ENCODE peak calls at places on chromosomes 5 and 9, in ten cellular contexts. I is GM20000, K is cardiac fibroblast, D is AG09319, S is body of pancreas, L is WTC11, M is cardiac muscle cell, C is H9, V is IMR-90, R is BJ. P is an unnamed sample.
A peak's percentile ranks its signal among the peaks of the same experiment; 100 is the strongest.

GRCh38 chr5:126189862-126190261 is 233.3 kb upstream of the GRAMD2B start:
- DNase-seq in L (no peak), K (no peak), I (no peak), M (no peak), D (no peak), S (no peak), V (no peak), R (no peak), C (peak; percentile 41), P (no peak)

GRCh38 chr5:168843998-168844374 is 264.8 kb upstream of the PANK3 start:
- DNase-seq in K (no peak), D (no peak), V (no peak), R (no peak), C (no peak), L (no peak), M (no peak), S (no peak), I (no peak), P (no peak)

GRCh38 chr5:168023190-168023589 is 268.3 kb upstream of the WWC1 start:
- DNase-seq in C (no peak), S (no peak), I (no peak), M (no peak), L (no peak), K (no peak), R (no peak), D (no peak), V (no peak), P (no peak)

GRCh38 chr5:37847978-37848425 is 8.2 kb upstream of the GDNF start:
- DNase-seq in C (peak; percentile 55), R (no peak), K (peak; percentile 89), M (peak; percentile 39), I (no peak), V (peak; percentile 77), L (no peak), S (no peak), D (no peak), P (peak; percentile 92)

GRCh38 chr5:68242743-68243142 is 27.2 kb downstream of the PIK3R1 start:
- DNase-seq in R (no peak), M (no peak), V (peak; percentile 65), S (no peak), L (no peak), K (peak; percentile 82), C (no peak), I (no peak), D (peak; percentile 56), P (peak; percentile 83)

GRCh38 chr5:141882594-141883183 is 4.5 kb upstream of the PCDH1 start:
- DNase-seq in R (no peak), C (peak; percentile 61), V (no peak), L (peak; percentile 30), K (no peak), S (peak; percentile 32), I (no peak), D (no peak), M (no peak), P (no peak)

GRCh38 chr9:93008457-93008856 is 50.0 kb upstream of the SUSD3 start:
- DNase-seq in S (no peak), L (no peak), V (no peak), I (no peak), K (no peak), D (no peak), R (no peak), C (no peak), M (no peak), P (no peak)

GRCh38 chr5:76408104-76408644 is 5.1 kb downstream of the IQGAP2 start:
- DNase-seq in M (no peak), D (no peak), S (no peak), K (no peak), L (no peak), I (no peak), R (no peak), C (no peak), V (no peak), P (no peak)

GRCh38 chr9:83062011-83062652 is 810 bp downstream of the RASEF start:
- DNase-seq in I (no peak), K (peak; percentile 6), R (no peak), L (peak; percentile 56), S (peak; percentile 92), C (peak; percentile 65), M (peak; percentile 8), D (no peak), V (peak; percentile 18), P (peak; percentile 35)

DNA sequence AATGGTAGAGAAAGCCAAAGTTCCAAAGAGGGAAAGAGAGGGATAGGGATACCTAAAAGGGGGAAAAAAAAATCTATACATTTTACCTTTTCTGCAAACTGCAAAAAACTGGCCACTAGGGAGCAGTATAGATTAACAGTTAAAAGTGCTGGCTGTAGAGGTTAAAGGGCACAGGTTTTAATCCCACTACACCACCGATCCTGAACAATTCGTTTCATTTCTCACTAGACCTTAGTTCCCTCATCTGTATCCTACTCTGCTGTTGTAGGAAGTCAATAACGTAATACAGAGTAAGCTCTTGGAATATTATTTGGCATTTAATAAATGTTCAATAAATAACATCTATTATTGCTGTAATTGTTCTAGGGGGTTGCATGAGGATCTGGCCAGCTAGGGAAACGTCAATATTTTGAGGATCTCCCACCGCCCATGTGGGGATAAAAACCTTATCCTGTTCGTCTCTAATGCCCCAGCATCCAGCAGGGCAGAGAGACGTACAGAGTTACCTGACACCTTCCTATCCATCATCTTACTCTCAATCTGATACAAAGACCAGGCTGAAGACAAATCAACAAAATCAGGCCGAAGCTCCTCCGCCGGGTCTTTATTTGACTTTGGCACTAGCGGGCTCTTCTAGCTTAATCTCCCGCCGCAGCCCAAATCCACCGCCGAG is 762 bp downstream of the CDC26 start:
- DNase-seq in V (peak; percentile 64), K (peak; percentile 73), D (peak; percentile 22), M (peak; percentile 70), S (no peak), I (peak; percentile 63), R (no peak), C (no peak), L (no peak), P (peak; percentile 73)
- TF ChIP-seq CTCF in V (peak; percentile 68), K (peak; percentile 59), D (peak; percentile 61), M (peak; percentile 58), S (peak; percentile 53), I (peak; percentile 59), R (peak; percentile 60), C (peak; percentile 81), L (peak; percentile 57), P (peak; percentile 66)

GRCh38 chr5:120396186-120396585 is 67.9 kb upstream of the PRR16 start:
- DNase-seq in D (no peak), S (no peak), I (no peak), K (peak; percentile 65), M (no peak), C (no peak), R (no peak), V (peak; percentile 74), L (no peak), P (peak; percentile 90)

DNA sequence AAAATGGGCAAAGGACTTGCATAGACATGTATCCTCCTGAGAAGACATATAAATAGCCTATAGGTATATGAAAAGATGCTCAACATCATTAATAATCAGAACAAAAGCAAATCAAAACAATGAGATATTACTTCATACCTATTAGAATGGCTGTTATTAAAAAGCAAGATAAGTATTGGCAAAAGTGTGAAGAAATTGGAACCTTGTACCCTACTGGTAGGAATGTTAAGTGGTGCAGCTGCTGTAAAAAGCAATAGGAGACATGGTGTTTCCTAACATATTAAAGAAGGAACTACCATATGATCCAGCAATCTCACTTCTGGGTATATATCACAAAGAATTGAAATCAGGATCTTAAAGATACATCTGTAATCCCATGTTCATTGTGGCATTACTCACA is 69.8 kb upstream of the PRR16 start:
- DNase-seq in M (no peak), C (no peak), D (no peak), R (no peak), L (no peak), S (no peak), I (no peak), V (no peak), K (no peak), P (no peak)
- TF ChIP-seq CTCF in M (peak; percentile 11), C (peak; percentile 56), D (no peak), R (no peak), L (no peak), S (no peak), I (no peak), V (no peak), K (peak; percentile 3), P (peak; percentile 12)

GRCh38 chr9:97505845-97506244 is 4.4 kb downstream of the TMOD1 start:
- DNase-seq in L (no peak), M (no peak), D (no peak), C (no peak), I (no peak), S (no peak), V (no peak), R (no peak), K (no peak), P (no peak)

GRCh38 chr9:97508852-97509251 is 7.4 kb downstream of the TMOD1 start:
- DNase-seq in V (no peak), S (no peak), M (no peak), R (no peak), L (no peak), I (no peak), D (no peak), C (no peak), K (no peak), P (no peak)

GRCh38 chr9:97506264-97506663 is 4.8 kb downstream of the TMOD1 start:
- DNase-seq in K (no peak), R (no peak), V (no peak), I (no peak), M (no peak), L (no peak), C (no peak), S (no peak), D (no peak), P (no peak)

GRCh38 chr9:97507585-97507984 is 6.1 kb downstream of the TMOD1 start:
- DNase-seq in C (no peak), D (no peak), K (no peak), R (no peak), L (no peak), I (no peak), M (no peak), V (no peak), S (no peak), P (no peak)

DNA sequence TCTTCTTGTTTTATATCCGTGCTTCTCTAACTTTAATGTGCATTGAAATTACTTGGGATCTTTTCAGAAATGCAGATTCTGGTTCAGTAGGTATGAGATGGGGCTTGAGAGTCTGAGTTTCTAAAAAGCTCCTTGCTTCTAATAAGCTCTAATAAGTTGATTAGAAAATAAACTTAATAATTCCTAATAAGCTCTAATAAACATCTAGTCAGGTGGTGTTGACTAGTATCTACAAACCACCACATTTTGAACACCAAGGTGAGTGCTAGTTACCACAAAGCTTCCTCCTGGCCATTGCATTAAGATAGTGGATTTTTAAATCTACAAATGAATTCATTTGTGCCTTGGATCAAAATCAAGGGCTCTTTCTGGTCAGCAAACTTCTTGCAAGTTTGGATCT is 5.3 kb downstream of the TMOD1 start:
- DNase-seq in L (no peak), D (no peak), I (no peak), K (no peak), S (no peak), C (no peak), V (no peak), M (no peak), R (no peak), P (no peak)
- TF ChIP-seq CTCF in L (no peak), D (no peak), I (no peak), K (no peak), S (no peak), C (no peak), V (no peak), M (no peak), R (no peak), P (no peak)

DNA sequence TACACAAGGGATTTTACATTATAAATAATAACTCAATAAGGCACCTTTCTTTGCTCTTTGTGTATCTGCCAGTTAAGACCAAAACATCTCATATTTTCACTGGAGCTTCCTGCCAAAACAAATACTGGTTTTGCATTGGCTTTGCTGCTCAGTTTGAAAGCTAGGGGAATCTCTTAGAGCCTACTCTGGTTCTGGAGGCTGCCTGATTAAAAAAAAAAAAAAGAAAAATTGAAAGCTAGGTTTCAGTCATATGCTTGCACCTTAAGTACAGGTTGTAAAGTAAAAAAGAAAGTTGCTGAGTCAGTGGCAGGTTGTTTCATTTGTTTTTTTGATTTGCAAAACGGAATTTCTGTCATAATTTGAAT is 2.3 kb downstream of the DENND4C start:
- DNase-seq in D (peak; percentile 18), K (peak; percentile 62), C (no peak), I (peak; percentile 59), L (no peak), V (peak; percentile 56), M (peak; percentile 61), S (no peak), R (no peak), P (peak; percentile 57)
- TF ChIP-seq CTCF in D (no peak), K (peak; percentile 13), C (no peak), I (no peak), L (no peak), V (no peak), M (no peak), S (no peak), R (peak; percentile 13), P (peak; percentile 12)

P was measured in fibroblast of mammary gland.